ENCODE peak calls at places on chromosome 12, in four cellular contexts. U is spleen; S is CD8-positive, alpha-beta memory T cell; J is body of pancreas. A is an unnamed sample.

GRCh38 chr12:102957339-102958050 is at the start of gene ASCL1:
- DNase-seq in U (no peak), S (no peak), J (no peak), A (peak)

GRCh38 chr12:100398307-100398706 is 41.4 kb downstream of the SLC17A8 start:
- DNase-seq in U (no peak), S (no peak), J (no peak), A (no peak)

GRCh38 chr12:50948798-50949197 is 3.5 kb upstream of the HIGD1C start:
- DNase-seq in U (no peak), S (no peak), J (no peak), A (no peak)

GRCh38 chr12:104314242-104314614 is 10.7 kb downstream of the EID3 start:
- DNase-seq in U (no peak), S (no peak), J (no peak), A (no peak)

GRCh38 chr12:125742413-125742812 is 677.2 kb downstream of the AACS start:
- DNase-seq in U (no peak), S (no peak), J (no peak), A (no peak)

GRCh38 chr12:54349658-54350057 is 14.6 kb downstream of the GPR84 start:
- DNase-seq in U (no peak), S (no peak), J (no peak), A (no peak)

GRCh38 chr12:30622509-30622908 is 73.2 kb downstream of the IPO8 start:
- DNase-seq in U (no peak), S (no peak), J (no peak), A (no peak)

GRCh38 chr12:82146740-82147139 is 211.4 kb downstream of the CCDC59 start:
- DNase-seq in U (peak), S (no peak), J (no peak), A (peak)

GRCh38 chr12:76288218-76288617 is 60.0 kb downstream of the BBS10 start:
- DNase-seq in U (no peak), S (no peak), J (no peak), A (no peak)

GRCh38 chr12:126389215-126389841 is 1324.1 kb downstream of the AACS start:
- DNase-seq in U (no peak), S (no peak), J (no peak), A (no peak)

GRCh38 chr12:10718279-10718821 is 4.8 kb downstream of the YBX3 start:
- DNase-seq in U (no peak), S (no peak), J (no peak), A (no peak)

GRCh38 chr12:52600475-52600874 is 788 bp downstream of the KRT72 start:
- DNase-seq in U (no peak), S (no peak), J (no peak), A (peak)

GRCh38 chr12:116381744-116382455 is 104.4 kb upstream of the MED13L start:
- DNase-seq in U (no peak), S (no peak), J (no peak), A (peak)

GRCh38 chr12:87772401-87772800 is 256.8 kb downstream of the C12orf50 start:
- DNase-seq in U (no peak), S (no peak), J (no peak), A (no peak)

GRCh38 chr12:3229577-3229976 is 152.4 kb downstream of the TSPAN9 start:
- DNase-seq in U (no peak), S (no peak), J (no peak), A (no peak)

GRCh38 chr12:18799561-18799960 is 61.6 kb downstream of the CAPZA3 start:
- DNase-seq in U (no peak), S (no peak), J (no peak), A (no peak)

GRCh38 chr12:65948320-65949008 is 124.2 kb downstream of the HMGA2 start:
- DNase-seq in U (no peak), S (no peak), J (peak), A (no peak)

DNA sequence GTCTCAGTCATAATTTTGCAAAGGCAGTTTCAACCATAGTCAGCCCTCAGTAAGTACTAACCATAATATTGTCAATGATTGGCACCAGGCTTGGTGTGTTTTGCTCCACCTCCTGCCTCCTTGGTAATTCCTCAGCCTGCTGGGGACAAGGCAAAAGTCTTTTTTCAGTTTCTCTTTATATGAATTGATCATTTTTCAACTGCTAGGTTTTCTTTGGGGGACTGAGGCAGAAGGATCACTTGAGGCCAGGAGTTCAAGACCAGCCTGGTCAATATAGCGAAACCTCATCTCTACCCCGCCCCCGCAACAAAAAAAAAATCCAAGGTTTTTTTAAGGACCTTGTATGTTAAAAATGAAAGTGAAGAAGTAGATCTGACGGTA is 126.7 kb upstream of the AMIGO2 start:
- DNase-seq in U (no peak), S (no peak), J (no peak), A (no peak)
- H3K27ac ChIP-seq in U (peak), S (peak), J (no peak), A (no peak)

DNA sequence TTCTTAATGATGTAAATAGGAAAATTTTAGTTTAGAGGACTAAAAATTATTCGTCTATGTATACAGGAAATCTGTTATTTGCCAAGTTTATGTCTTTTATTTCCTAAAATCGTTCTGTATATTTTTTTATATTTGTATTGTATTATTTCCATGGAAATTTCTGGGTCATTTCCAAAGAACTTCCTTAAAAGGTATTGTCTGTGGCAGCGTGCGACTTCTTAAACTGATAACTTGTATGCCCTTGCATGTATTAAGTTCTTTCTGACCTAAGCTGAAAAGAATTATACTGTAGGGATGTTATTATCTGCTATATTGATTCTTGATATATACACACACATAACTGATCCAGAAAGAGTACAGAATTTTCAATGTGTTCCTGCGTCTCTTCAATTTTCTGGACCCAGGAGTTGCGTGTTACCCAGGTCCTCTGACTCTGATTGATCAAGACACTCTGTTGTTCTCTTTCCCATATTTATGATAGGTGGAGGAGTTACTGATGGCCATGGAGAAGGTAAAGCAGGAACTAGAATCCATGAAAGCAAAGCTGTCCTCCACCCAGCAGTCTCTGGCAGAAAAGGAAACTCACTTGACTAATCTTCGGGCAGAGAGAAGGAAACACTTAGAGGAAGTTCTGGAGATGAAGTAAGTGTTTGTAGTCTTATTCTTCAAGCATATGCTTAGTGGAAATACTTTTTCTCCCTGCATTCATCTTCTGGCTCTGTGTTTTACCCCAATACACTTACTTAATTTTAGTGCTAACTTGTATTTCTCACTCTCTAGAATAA is 298.5 kb downstream of the ERC1 start:
- DNase-seq in U (no peak), S (no peak), J (no peak), A (no peak)
- H3K27ac ChIP-seq in U (peak), S (no peak), J (no peak), A (no peak)

GRCh38 chr12:108786450-108786849 is 55.1 kb upstream of the CORO1C start:
- DNase-seq in U (peak), S (no peak), J (no peak), A (no peak)

GRCh38 chr12:108789546-108789945 is 58.2 kb upstream of the CORO1C start:
- DNase-seq in U (peak), S (no peak), J (no peak), A (no peak)

GRCh38 chr12:108788911-108789310 is 57.6 kb upstream of the CORO1C start:
- DNase-seq in U (peak), S (no peak), J (no peak), A (no peak)

GRCh38 chr12:108787539-108787938 is 56.2 kb upstream of the CORO1C start:
- DNase-seq in U (peak), S (no peak), J (no peak), A (no peak)

DNA sequence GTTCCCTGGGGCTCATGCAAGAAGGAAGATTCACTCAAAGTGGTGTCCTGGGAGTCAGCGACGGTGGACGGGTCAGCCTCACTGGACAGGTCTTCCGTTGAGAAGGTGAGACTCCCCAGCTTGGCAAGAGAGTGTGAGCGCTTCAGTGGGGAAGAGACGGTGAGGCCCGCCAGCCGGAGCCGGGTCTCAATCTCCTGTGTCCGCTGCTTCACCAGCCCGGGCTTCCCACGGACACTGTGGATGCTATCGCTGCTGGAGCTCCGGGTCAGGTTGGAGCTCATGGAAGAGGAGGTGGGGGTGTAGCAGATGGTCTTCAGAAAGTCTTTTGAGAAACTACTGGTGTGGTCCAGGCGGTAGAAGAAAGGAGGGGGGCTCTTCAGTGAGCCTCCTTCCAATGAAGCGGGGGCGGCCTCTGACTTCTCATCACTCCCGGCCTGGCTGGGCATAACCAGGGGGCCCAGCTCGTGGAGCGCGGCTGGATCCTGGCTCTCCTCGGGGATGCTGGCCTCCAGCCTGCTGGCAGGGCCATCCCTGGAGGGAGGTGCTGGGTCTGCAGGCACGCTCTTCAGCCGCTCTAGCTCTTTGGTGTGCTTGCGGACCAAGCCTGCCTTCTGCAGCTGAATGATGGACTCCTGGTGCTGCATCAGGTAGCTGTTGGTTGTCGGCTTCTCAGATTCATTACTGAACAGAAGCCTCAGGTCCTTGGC is 56.9 kb upstream of the CORO1C start:
- DNase-seq in U (peak), S (no peak), J (no peak), A (no peak)
- H3K27ac ChIP-seq in U (no peak), S (no peak), J (no peak), A (no peak)

GRCh38 chr12:16008442-16008841 is 97.3 kb downstream of the DERA start:
- DNase-seq in U (no peak), S (no peak), J (no peak), A (no peak)
- H3K27ac ChIP-seq in U (no peak), S (no peak), J (no peak), A (no peak)

GRCh38 chr12:69569236-69569635 is 16.0 kb upstream of the CCT2 start:
- DNase-seq in U (no peak), S (no peak), J (no peak), A (no peak)
- H3K27ac ChIP-seq in U (no peak), S (no peak), J (no peak), A (no peak)

GRCh38 chr12:40911676-40912075 is 219.4 kb downstream of the CNTN1 start:
- DNase-seq in U (no peak), S (no peak), J (no peak), A (no peak)

GRCh38 chr12:40903040-40903439 is 210.8 kb downstream of the CNTN1 start:
- DNase-seq in U (no peak), S (no peak), J (no peak), A (peak)

DNA sequence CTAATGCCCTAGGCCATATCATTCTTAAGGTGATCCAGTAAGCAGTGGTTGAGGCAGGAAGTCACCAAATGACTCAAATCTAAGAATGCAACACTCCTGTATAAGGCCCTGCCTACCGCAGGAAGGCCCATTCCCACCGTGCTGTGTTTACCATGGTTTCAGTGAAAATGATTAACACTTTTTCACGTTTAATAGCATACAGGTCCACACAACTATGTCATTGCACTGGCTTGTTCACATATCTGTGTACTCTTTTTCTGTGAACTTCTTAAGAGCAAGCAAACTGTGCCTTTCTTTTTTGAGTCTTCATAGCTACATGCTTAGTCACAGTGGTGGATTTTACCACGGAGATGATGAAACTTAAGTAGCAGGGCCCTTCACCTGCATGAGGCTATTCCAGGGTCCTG is 214.9 kb downstream of the CNTN1 start:
- DNase-seq in U (no peak), S (no peak), J (no peak), A (no peak)
- H3K27ac ChIP-seq in U (no peak), S (no peak), J (no peak), A (no peak)

DNA sequence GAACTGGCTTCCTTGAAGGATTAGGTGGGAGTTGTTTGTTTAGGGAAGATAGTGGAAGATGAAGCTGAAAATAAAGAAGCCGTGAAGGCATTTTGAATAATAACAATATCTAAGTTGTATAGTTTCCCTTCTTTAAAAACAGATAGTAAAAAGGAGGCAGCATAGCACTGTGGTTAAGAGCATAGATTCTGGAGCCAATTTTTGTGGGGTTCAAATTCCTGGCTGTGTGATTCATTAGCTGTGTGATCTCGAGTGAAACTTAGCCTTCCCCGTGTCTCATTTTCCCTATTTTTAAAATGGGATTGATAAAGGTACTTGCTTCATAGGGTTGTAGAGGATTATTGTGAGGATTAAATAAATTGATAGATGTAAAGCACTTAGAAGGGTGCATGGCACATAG is 104.5 kb downstream of the MYRFL start:
- DNase-seq in U (no peak), S (no peak), J (no peak), A (no peak)
- H3K27ac ChIP-seq in U (no peak), S (no peak), J (no peak), A (no peak)

GRCh38 chr12:118188690-118189371 is 52.9 kb downstream of the PEBP1 start:
- DNase-seq in U (no peak), S (no peak), J (no peak), A (no peak)
- H3K27ac ChIP-seq in U (no peak), S (no peak), J (peak), A (peak)

DNA sequence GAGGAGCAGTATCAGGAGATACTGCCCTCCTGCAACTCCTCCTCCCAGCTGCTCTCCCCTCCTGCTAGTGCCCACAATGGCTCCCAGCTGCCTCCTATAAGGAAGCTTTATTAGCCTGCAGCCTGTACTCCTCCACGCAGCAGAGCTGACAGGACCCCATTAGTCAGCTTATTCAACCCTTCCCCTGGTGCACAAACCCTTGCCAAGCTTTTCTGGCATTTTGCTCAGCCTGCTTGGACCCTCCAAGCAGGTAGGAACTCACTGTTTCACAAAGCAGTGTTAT is 6.9 kb upstream of the AQP2 start:
- DNase-seq in U (no peak), S (no peak), J (no peak), A (peak)
- H3K27ac ChIP-seq in U (no peak), S (no peak), J (no peak), A (no peak)

GRCh38 chr12:21850419-21850818 is 75.9 kb upstream of the KCNJ8 start:
- DNase-seq in U (no peak), S (no peak), J (no peak), A (no peak)

GRCh38 chr12:21851151-21851550 is 76.6 kb upstream of the KCNJ8 start:
- DNase-seq in U (no peak), S (no peak), J (no peak), A (no peak)

GRCh38 chr12:21848192-21848591 is 73.7 kb upstream of the KCNJ8 start:
- DNase-seq in U (no peak), S (no peak), J (no peak), A (peak)

GRCh38 chr12:21849878-21850277 is 75.4 kb upstream of the KCNJ8 start:
- DNase-seq in U (no peak), S (no peak), J (no peak), A (no peak)

GRCh38 chr12:21852251-21852650 is 77.7 kb upstream of the KCNJ8 start:
- DNase-seq in U (no peak), S (no peak), J (no peak), A (no peak)
- H3K27ac ChIP-seq in U (no peak), S (no peak), J (no peak), A (no peak)